ENCODE peak calls at places on chromosomes 5 and 9, in six cellular contexts. One of them, this sample, is unnamed. For H3K36me3, the result is how much of the 10 kb centered on the place peaks cover.

GRCh38 chr5:162288647-162289296 is 221.2 kb downstream of the GABRG2 start:
- DNase-seq in heart left ventricle: no peak
- DNase-seq in body of pancreas: no peak
- DNase-seq in endothelial cell of umbilical vein: no peak
- DNase-seq in spleen: no peak
- DNase-seq in right lobe of liver: no peak
- DNase-seq in this sample: no peak

GRCh38 chr5:173454381-173454763 is 126.2 kb upstream of the STC2 start:
- DNase-seq in heart left ventricle: no peak
- DNase-seq in body of pancreas: no peak
- DNase-seq in right lobe of liver: no peak
- DNase-seq in endothelial cell of umbilical vein: no peak
- DNase-seq in spleen: no peak
- DNase-seq in this sample: no peak

GRCh38 chr5:144582046-144582445 is 411.4 kb downstream of the KCTD16 start:
- DNase-seq in right lobe of liver: no peak
- DNase-seq in endothelial cell of umbilical vein: no peak
- DNase-seq in body of pancreas: no peak
- DNase-seq in heart left ventricle: no peak
- DNase-seq in spleen: no peak
- DNase-seq in this sample: no peak

GRCh38 chr9:126502417-126503332 is 111.1 kb upstream of the LMX1B start:
- DNase-seq in heart left ventricle: no peak
- DNase-seq in right lobe of liver: peak
- DNase-seq in spleen: peak
- DNase-seq in body of pancreas: no peak
- DNase-seq in endothelial cell of umbilical vein: no peak
- DNase-seq in this sample: no peak

GRCh38 chr9:109134167-109134578 is 14.4 kb upstream of the TMEM245 start:
- DNase-seq in right lobe of liver: no peak
- DNase-seq in body of pancreas: no peak
- DNase-seq in spleen: no peak
- DNase-seq in heart left ventricle: no peak
- DNase-seq in endothelial cell of umbilical vein: no peak
- DNase-seq in this sample: no peak

GRCh38 chr5:81187885-81188284 is 45.2 kb upstream of the CKMT2 start:
- DNase-seq in body of pancreas: peak
- DNase-seq in endothelial cell of umbilical vein: no peak
- DNase-seq in right lobe of liver: peak
- DNase-seq in spleen: no peak
- DNase-seq in heart left ventricle: peak
- DNase-seq in this sample: peak

GRCh38 chr9:35079041-35079425 is 709 bp downstream of the FANCG start:
- DNase-seq in heart left ventricle: no peak
- DNase-seq in spleen: no peak
- DNase-seq in right lobe of liver: no peak
- DNase-seq in body of pancreas: no peak
- DNase-seq in endothelial cell of umbilical vein: no peak
- DNase-seq in this sample: no peak

GRCh38 chr9:131627326-131627845 is 82.1 kb downstream of the PRRT1B start:
- DNase-seq in body of pancreas: no peak
- DNase-seq in right lobe of liver: no peak
- DNase-seq in endothelial cell of umbilical vein: no peak
- DNase-seq in heart left ventricle: no peak
- DNase-seq in spleen: peak
- DNase-seq in this sample: no peak

GRCh38 chr5:113293613-113294340 is 141.0 kb downstream of the TSSK1B start:
- DNase-seq in endothelial cell of umbilical vein: peak
- DNase-seq in right lobe of liver: peak
- DNase-seq in spleen: no peak
- DNase-seq in heart left ventricle: no peak
- DNase-seq in body of pancreas: no peak
- DNase-seq in this sample: no peak

GRCh38 chr9:34987160-34988040 is 2.1 kb upstream of the DNAJB5 start:
- DNase-seq in heart left ventricle: no peak
- DNase-seq in endothelial cell of umbilical vein: no peak
- DNase-seq in body of pancreas: no peak
- DNase-seq in spleen: peak
- DNase-seq in right lobe of liver: no peak
- DNase-seq in this sample: no peak

GRCh38 chr5:132466453-132467291 is 23.9 kb downstream of the IRF1 start:
- DNase-seq in spleen: peak
- DNase-seq in body of pancreas: peak
- DNase-seq in endothelial cell of umbilical vein: peak
- DNase-seq in heart left ventricle: no peak
- DNase-seq in right lobe of liver: peak
- DNase-seq in this sample: peak

GRCh38 chr5:36944607-36945225 is 68.1 kb downstream of the NIPBL start:
- DNase-seq in body of pancreas: no peak
- DNase-seq in right lobe of liver: no peak
- DNase-seq in heart left ventricle: no peak
- DNase-seq in endothelial cell of umbilical vein: peak
- DNase-seq in spleen: no peak
- DNase-seq in this sample: no peak

GRCh38 chr9:120324996-120325642 is 254.8 kb downstream of the CDK5RAP2 start:
- DNase-seq in heart left ventricle: no peak
- DNase-seq in right lobe of liver: no peak
- DNase-seq in endothelial cell of umbilical vein: no peak
- DNase-seq in spleen: no peak
- DNase-seq in body of pancreas: no peak
- DNase-seq in this sample: no peak

GRCh38 chr9:72025956-72026355 is 34.5 kb downstream of the C9orf57 start:
- DNase-seq in heart left ventricle: no peak
- DNase-seq in body of pancreas: no peak
- DNase-seq in right lobe of liver: no peak
- DNase-seq in endothelial cell of umbilical vein: no peak
- DNase-seq in spleen: no peak
- DNase-seq in this sample: no peak

GRCh38 chr9:136317695-136318094 is 9.6 kb upstream of the GPSM1 start:
- DNase-seq in endothelial cell of umbilical vein: no peak
- DNase-seq in heart left ventricle: no peak
- DNase-seq in spleen: no peak
- DNase-seq in right lobe of liver: no peak
- DNase-seq in body of pancreas: no peak
- DNase-seq in this sample: no peak

GRCh38 chr9:75601280-75601679 is 289.2 kb upstream of the PCSK5 start:
- DNase-seq in endothelial cell of umbilical vein: no peak
- DNase-seq in body of pancreas: no peak
- DNase-seq in spleen: no peak
- DNase-seq in heart left ventricle: no peak
- DNase-seq in right lobe of liver: no peak
- DNase-seq in this sample: no peak

GRCh38 chr5:168656633-168657032 is 77.5 kb upstream of the PANK3 start:
- DNase-seq in heart left ventricle: no peak
- DNase-seq in spleen: no peak
- DNase-seq in right lobe of liver: no peak
- DNase-seq in body of pancreas: no peak
- DNase-seq in endothelial cell of umbilical vein: no peak
- DNase-seq in this sample: no peak

GRCh38 chr5:92409131-92409530 is 1026.0 kb upstream of the ARRDC3 start:
- DNase-seq in endothelial cell of umbilical vein: no peak
- DNase-seq in body of pancreas: no peak
- DNase-seq in heart left ventricle: no peak
- DNase-seq in spleen: no peak
- DNase-seq in right lobe of liver: no peak
- DNase-seq in this sample: no peak

GRCh38 chr9:37972346-37972745 is 68.4 kb upstream of the SLC25A51 start:
- DNase-seq in endothelial cell of umbilical vein: peak
- DNase-seq in spleen: peak
- DNase-seq in body of pancreas: peak
- DNase-seq in right lobe of liver: peak
- DNase-seq in heart left ventricle: no peak
- DNase-seq in this sample: no peak

GRCh38 chr9:106920701-106921283 is 57.8 kb downstream of the ZNF462 start:
- DNase-seq in body of pancreas: peak
- DNase-seq in spleen: no peak
- DNase-seq in endothelial cell of umbilical vein: peak
- DNase-seq in heart left ventricle: peak
- DNase-seq in right lobe of liver: no peak
- DNase-seq in this sample: peak

GRCh38 chr5:135493406-135494180 is 41.4 kb upstream of the TIFAB start:
- DNase-seq in body of pancreas: no peak
- DNase-seq in right lobe of liver: no peak
- DNase-seq in endothelial cell of umbilical vein: no peak
- DNase-seq in spleen: no peak
- DNase-seq in heart left ventricle: no peak
- DNase-seq in this sample: no peak

GRCh38 chr9:79012561-79012960 is 559.2 kb upstream of the TLE4 start:
- DNase-seq in body of pancreas: no peak
- DNase-seq in spleen: no peak
- DNase-seq in right lobe of liver: no peak
- DNase-seq in endothelial cell of umbilical vein: peak
- DNase-seq in heart left ventricle: no peak
- DNase-seq in this sample: no peak

GRCh38 chr9:136105398-136106135 is 10.5 kb upstream of the NACC2 start:
- DNase-seq in body of pancreas: peak
- DNase-seq in endothelial cell of umbilical vein: no peak
- DNase-seq in right lobe of liver: no peak
- DNase-seq in heart left ventricle: peak
- DNase-seq in spleen: peak
- DNase-seq in this sample: no peak

GRCh38 chr5:170333161-170333909 is 35.8 kb upstream of the LCP2 start:
- DNase-seq in right lobe of liver: no peak
- DNase-seq in spleen: peak
- DNase-seq in heart left ventricle: no peak
- DNase-seq in endothelial cell of umbilical vein: no peak
- DNase-seq in body of pancreas: peak
- DNase-seq in this sample: peak

GRCh38 chr9:18596920-18597319 is 123.0 kb downstream of the ADAMTSL1 start:
- DNase-seq in right lobe of liver: no peak
- DNase-seq in heart left ventricle: no peak
- DNase-seq in endothelial cell of umbilical vein: no peak
- DNase-seq in body of pancreas: no peak
- DNase-seq in spleen: no peak
- DNase-seq in this sample: no peak

GRCh38 chr5:14185336-14186131 is 42.4 kb downstream of the TRIO start:
- DNase-seq in right lobe of liver: no peak
- DNase-seq in endothelial cell of umbilical vein: peak
- DNase-seq in spleen: no peak
- DNase-seq in heart left ventricle: no peak
- DNase-seq in body of pancreas: no peak
- DNase-seq in this sample: no peak
- H3K4me3 ChIP-seq in right lobe of liver: no peak
- H3K4me3 ChIP-seq in endothelial cell of umbilical vein: no peak
- H3K4me3 ChIP-seq in spleen: no peak
- H3K4me3 ChIP-seq in heart left ventricle: no peak
- H3K4me3 ChIP-seq in body of pancreas: no peak
- H3K4me3 ChIP-seq in this sample: no peak

GRCh38 chr9:123928471-123929176 is 1.3 kb downstream of the DENND1A start:
- DNase-seq in right lobe of liver: no peak
- DNase-seq in endothelial cell of umbilical vein: peak
- DNase-seq in spleen: no peak
- DNase-seq in body of pancreas: no peak
- DNase-seq in heart left ventricle: peak
- DNase-seq in this sample: no peak

GRCh38 chr9:123926986-123927385 is 2.9 kb downstream of the DENND1A start:
- DNase-seq in body of pancreas: no peak
- DNase-seq in endothelial cell of umbilical vein: no peak
- DNase-seq in heart left ventricle: no peak
- DNase-seq in spleen: no peak
- DNase-seq in right lobe of liver: no peak
- DNase-seq in this sample: no peak

GRCh38 chr9:123929177-123929869 is 603 bp downstream of the DENND1A start:
- DNase-seq in endothelial cell of umbilical vein: no peak
- DNase-seq in heart left ventricle: peak
- DNase-seq in spleen: no peak
- DNase-seq in body of pancreas: peak
- DNase-seq in right lobe of liver: peak
- DNase-seq in this sample: peak

GRCh38 chr9:123927625-123928308 is 2.2 kb downstream of the DENND1A start:
- DNase-seq in endothelial cell of umbilical vein: no peak
- DNase-seq in right lobe of liver: no peak
- DNase-seq in spleen: no peak
- DNase-seq in heart left ventricle: no peak
- DNase-seq in body of pancreas: no peak
- DNase-seq in this sample: peak

GRCh38 chr9:123929870-123930831 is at the start of gene DENND1A:
- DNase-seq in body of pancreas: peak
- DNase-seq in heart left ventricle: peak
- DNase-seq in spleen: peak
- DNase-seq in right lobe of liver: peak
- DNase-seq in endothelial cell of umbilical vein: peak
- DNase-seq in this sample: peak
- TF ChIP-seq POLR2A in body of pancreas: no peak
- TF ChIP-seq POLR2A in heart left ventricle: no peak
- TF ChIP-seq POLR2A in spleen: no peak
- TF ChIP-seq POLR2A in right lobe of liver: peak
- TF ChIP-seq POLR2A in endothelial cell of umbilical vein: no peak
- TF ChIP-seq POLR2A in this sample: no peak

DNA sequence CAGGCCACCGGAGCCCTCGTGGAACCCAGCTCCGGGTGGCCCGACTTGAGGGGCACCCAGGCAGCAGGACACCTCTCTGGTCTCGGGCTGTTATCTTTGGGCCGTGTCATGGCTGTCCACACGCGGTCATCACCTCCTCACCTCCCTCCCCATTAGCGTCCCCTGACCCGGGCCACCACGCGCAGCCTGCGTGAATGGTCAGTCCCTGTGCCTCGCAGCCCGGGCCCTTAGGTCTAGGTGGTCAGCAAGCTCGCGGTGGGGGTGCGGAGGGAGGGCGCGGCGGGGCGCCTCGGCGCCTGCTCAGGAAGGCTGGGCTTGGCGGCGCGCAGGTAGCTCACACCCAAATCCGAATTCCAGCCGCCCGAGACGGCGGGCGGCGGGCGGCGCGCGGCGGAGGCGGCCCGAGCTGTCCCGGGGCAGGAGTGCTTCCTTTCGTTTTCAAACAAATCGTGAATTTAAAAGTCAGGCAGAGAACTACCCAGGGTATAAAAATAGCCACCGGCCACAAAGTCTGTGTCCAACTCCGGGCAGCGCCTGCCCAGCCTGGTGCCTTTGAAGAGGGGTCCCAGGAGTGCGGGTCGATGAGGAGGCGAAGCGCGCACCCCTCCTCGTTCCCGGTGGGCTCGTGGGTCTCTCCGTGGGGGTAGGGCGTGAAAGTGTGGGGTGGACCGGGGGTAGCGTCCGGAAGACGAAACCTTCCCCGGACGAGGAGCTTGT is 1.0 kb upstream of the RXRA start:
- DNase-seq in heart left ventricle: peak
- DNase-seq in endothelial cell of umbilical vein: peak
- DNase-seq in right lobe of liver: peak
- DNase-seq in spleen: peak
- DNase-seq in body of pancreas: peak
- DNase-seq in this sample: peak
- H3K36me3 ChIP-seq in heart left ventricle: under half
- H3K36me3 ChIP-seq in endothelial cell of umbilical vein: under half
- H3K36me3 ChIP-seq in right lobe of liver: under half
- H3K36me3 ChIP-seq in spleen: under half
- H3K36me3 ChIP-seq in body of pancreas: under half
- H3K36me3 ChIP-seq in this sample: under half

GRCh38 chr5:125595095-125595494 is 828.1 kb upstream of the GRAMD2B start:
- DNase-seq in endothelial cell of umbilical vein: no peak
- DNase-seq in spleen: no peak
- DNase-seq in body of pancreas: peak
- DNase-seq in right lobe of liver: no peak
- DNase-seq in heart left ventricle: peak
- DNase-seq in this sample: peak
- H3K4me3 ChIP-seq in endothelial cell of umbilical vein: no peak
- H3K4me3 ChIP-seq in spleen: no peak
- H3K4me3 ChIP-seq in body of pancreas: no peak
- H3K4me3 ChIP-seq in right lobe of liver: no peak
- H3K4me3 ChIP-seq in heart left ventricle: no peak
- H3K4me3 ChIP-seq in this sample: no peak